ENCODE peak calls at places on chromosomes 4 and X, in ten cellular contexts. W, V, H, J, L, B, F, M, R and G are unnamed samples.

GRCh38 chr4:10345381-10345784 is 111.8 kb downstream of the ZNF518B start:
- DNase-seq in W (no peak), V (no peak), H (no peak), J (no peak), L (no peak), B (no peak), F (no peak), M (no peak), R (no peak), G (no peak)

GRCh38 chr4:5845035-5845905 is 47.6 kb downstream of the CRMP1 start:
- DNase-seq in W (no peak), V (no peak), H (no peak), J (no peak), L (no peak), B (no peak), F (no peak), M (no peak), R (no peak), G (no peak)

GRCh38 chr4:2245787-2246275 is 3.9 kb upstream of the HAUS3 start:
- DNase-seq in W (no peak), V (no peak), H (no peak), J (no peak), L (no peak), B (peak), F (no peak), M (no peak), R (no peak), G (no peak)

GRCh38 chr4:110190249-110190648 is 8.2 kb downstream of the ELOVL6 start:
- DNase-seq in W (no peak), V (no peak), H (no peak), J (no peak), L (no peak), B (no peak), F (no peak), M (no peak), R (no peak), G (no peak)

GRCh38 chr4:1843852-1844251 is 12.1 kb downstream of the LETM1 start:
- DNase-seq in W (no peak), V (no peak), H (no peak), J (peak), L (no peak), B (no peak), F (no peak), M (no peak), R (no peak), G (no peak)

GRCh38 chr4:41969666-41970065 is 11.9 kb upstream of the DCAF4L1 start:
- DNase-seq in W (no peak), V (no peak), H (no peak), J (no peak), L (no peak), B (no peak), F (no peak), M (no peak), R (no peak), G (no peak)

GRCh38 chrX:125646195-125646594 is 326.5 kb downstream of the TEX13C start:
- DNase-seq in W (no peak), V (no peak), H (no peak), J (no peak), L (no peak), B (no peak), F (no peak), M (no peak), R (no peak), G (no peak)

GRCh38 chrX:2664497-2664896 is 26.6 kb upstream of the CD99 start:
- DNase-seq in W (no peak), V (no peak), H (no peak), J (peak), L (no peak), B (no peak), F (no peak), M (peak), R (no peak), G (no peak)

GRCh38 chrX:25015486-25016360 is at the start of gene ARX:
- DNase-seq in W (no peak), V (peak), H (peak), J (peak), L (peak), B (peak), F (no peak), M (peak), R (peak), G (no peak)

GRCh38 chr4:153159016-153159415 is 45.2 kb upstream of the TRIM2 start:
- DNase-seq in W (no peak), V (no peak), H (no peak), J (no peak), L (no peak), B (no peak), F (no peak), M (no peak), R (no peak), G (no peak)

GRCh38 chr4:113442821-113443220 is 318.7 kb downstream of the CAMK2D start:
- DNase-seq in W (no peak), V (no peak), H (no peak), J (no peak), L (no peak), B (no peak), F (no peak), M (peak), R (no peak), G (no peak)

GRCh38 chr4:123547167-123547817 is 150.7 kb downstream of the SPRY1 start:
- DNase-seq in W (no peak), V (no peak), H (peak), J (no peak), L (no peak), B (peak), F (no peak), M (no peak), R (peak), G (no peak)

GRCh38 chr4:182042945-182043344 is 200.3 kb upstream of the TENM3 start:
- DNase-seq in W (no peak), V (no peak), H (no peak), J (no peak), L (no peak), B (no peak), F (no peak), M (peak), R (no peak), G (no peak)

GRCh38 chrX:155718964-155719586 is 106.3 kb upstream of the TMLHE start:
- DNase-seq in W (no peak), V (no peak), H (no peak), J (no peak), L (no peak), B (no peak), F (no peak), M (peak), R (no peak), G (no peak)